ENCODE peak calls at places on chromosomes 16 and 17, in eight cellular contexts. One of them, this sample, is unnamed.

GRCh38 chr17:39754958-39755549 is 17.3 kb downstream of the GRB7 start:
- DNase-seq in prostate gland: no peak
- DNase-seq in A673: no peak
- DNase-seq in fibroblast of lung: no peak
- DNase-seq in breast epithelium: no peak
- DNase-seq in lung: no peak
- DNase-seq in left ventricle myocardium inferior: no peak
- DNase-seq in adrenal gland: peak; percentile 37
- DNase-seq in this sample: peak; percentile 81

GRCh38 chr16:49492090-49492801 is 118.6 kb downstream of the C16orf78 start:
- DNase-seq in left ventricle myocardium inferior: peak; percentile 32
- DNase-seq in fibroblast of lung: no peak
- DNase-seq in breast epithelium: no peak
- DNase-seq in prostate gland: peak; percentile 27
- DNase-seq in A673: peak; percentile 49
- DNase-seq in adrenal gland: peak; percentile 52
- DNase-seq in lung: no peak
- DNase-seq in this sample: peak; percentile 97

GRCh38 chr16:14560523-14560922 is 69.5 kb downstream of the PARN start:
- DNase-seq in lung: no peak
- DNase-seq in fibroblast of lung: no peak
- DNase-seq in A673: no peak
- DNase-seq in breast epithelium: no peak
- DNase-seq in left ventricle myocardium inferior: no peak
- DNase-seq in prostate gland: peak; percentile 21
- DNase-seq in adrenal gland: no peak
- DNase-seq in this sample: no peak

GRCh38 chr17:5499790-5500189 is 13.4 kb downstream of the MIS12 start:
- DNase-seq in left ventricle myocardium inferior: no peak
- DNase-seq in lung: no peak
- DNase-seq in adrenal gland: no peak
- DNase-seq in breast epithelium: no peak
- DNase-seq in A673: peak; percentile 22
- DNase-seq in prostate gland: no peak
- DNase-seq in fibroblast of lung: no peak
- DNase-seq in this sample: peak; percentile 81

GRCh38 chr17:9768381-9768934 is 22.9 kb downstream of the DHRS7C start:
- DNase-seq in prostate gland: no peak
- DNase-seq in adrenal gland: no peak
- DNase-seq in lung: no peak
- DNase-seq in fibroblast of lung: peak; percentile 39
- DNase-seq in breast epithelium: no peak
- DNase-seq in A673: peak; percentile 72
- DNase-seq in left ventricle myocardium inferior: no peak
- DNase-seq in this sample: peak; percentile 73

GRCh38 chr16:10256855-10257641 is 74.8 kb upstream of the GRIN2A start:
- DNase-seq in fibroblast of lung: peak; percentile 3
- DNase-seq in lung: no peak
- DNase-seq in prostate gland: no peak
- DNase-seq in breast epithelium: peak; percentile 55
- DNase-seq in adrenal gland: peak; percentile 50
- DNase-seq in A673: peak; percentile 58
- DNase-seq in left ventricle myocardium inferior: no peak
- DNase-seq in this sample: peak; percentile 90

GRCh38 chr16:78099372-78100161 is at the start of gene WWOX:
- DNase-seq in lung: peak; percentile 97
- DNase-seq in breast epithelium: peak; percentile 97
- DNase-seq in adrenal gland: peak; percentile 97
- DNase-seq in fibroblast of lung: peak; percentile 99
- DNase-seq in prostate gland: peak; percentile 97
- DNase-seq in left ventricle myocardium inferior: peak; percentile 96
- DNase-seq in A673: peak; percentile 99
- DNase-seq in this sample: peak; percentile 99

GRCh38 chr17:72997559-72997958 is 94.9 kb downstream of the SLC39A11 start:
- DNase-seq in prostate gland: no peak
- DNase-seq in A673: no peak
- DNase-seq in lung: no peak
- DNase-seq in left ventricle myocardium inferior: no peak
- DNase-seq in breast epithelium: no peak
- DNase-seq in adrenal gland: no peak
- DNase-seq in fibroblast of lung: no peak
- DNase-seq in this sample: no peak

GRCh38 chr16:57372372-57373116 is at the start of gene CX3CL1:
- DNase-seq in left ventricle myocardium inferior: peak; percentile 60
- DNase-seq in A673: peak; percentile 61
- DNase-seq in adrenal gland: peak; percentile 54
- DNase-seq in prostate gland: peak; percentile 85
- DNase-seq in fibroblast of lung: no peak
- DNase-seq in breast epithelium: peak; percentile 82
- DNase-seq in lung: peak; percentile 53
- DNase-seq in this sample: peak; percentile 88

GRCh38 chr17:39757931-39758873 is 20.5 kb downstream of the GRB7 start:
- DNase-seq in left ventricle myocardium inferior: no peak
- DNase-seq in fibroblast of lung: no peak
- DNase-seq in lung: no peak
- DNase-seq in adrenal gland: no peak
- DNase-seq in A673: no peak
- DNase-seq in prostate gland: no peak
- DNase-seq in breast epithelium: no peak
- DNase-seq in this sample: peak; percentile 71

GRCh38 chr17:82101767-82102679 is 4.0 kb upstream of the FASN start:
- DNase-seq in A673: no peak
- DNase-seq in prostate gland: no peak
- DNase-seq in adrenal gland: peak; percentile 41
- DNase-seq in breast epithelium: no peak
- DNase-seq in lung: no peak
- DNase-seq in fibroblast of lung: no peak
- DNase-seq in left ventricle myocardium inferior: no peak
- DNase-seq in this sample: peak; percentile 77

GRCh38 chr17:10261098-10261497 is 62.7 kb upstream of the GAS7 start:
- DNase-seq in adrenal gland: no peak
- DNase-seq in lung: no peak
- DNase-seq in fibroblast of lung: no peak
- DNase-seq in prostate gland: no peak
- DNase-seq in A673: no peak
- DNase-seq in breast epithelium: no peak
- DNase-seq in left ventricle myocardium inferior: no peak
- DNase-seq in this sample: no peak

GRCh38 chr16:58032710-58033293 is 7.2 kb downstream of the MMP15 start:
- DNase-seq in adrenal gland: peak; percentile 67
- DNase-seq in lung: peak; percentile 60
- DNase-seq in A673: no peak
- DNase-seq in fibroblast of lung: no peak
- DNase-seq in left ventricle myocardium inferior: peak; percentile 62
- DNase-seq in breast epithelium: no peak
- DNase-seq in prostate gland: no peak
- DNase-seq in this sample: peak; percentile 91

GRCh38 chr17:14302421-14303099 is 1.7 kb downstream of the HS3ST3B1 start:
- DNase-seq in adrenal gland: peak; percentile 87
- DNase-seq in left ventricle myocardium inferior: peak; percentile 84
- DNase-seq in lung: peak; percentile 85
- DNase-seq in breast epithelium: peak; percentile 79
- DNase-seq in A673: peak; percentile 74
- DNase-seq in fibroblast of lung: peak; percentile 86
- DNase-seq in prostate gland: peak; percentile 75
- DNase-seq in this sample: peak; percentile 98

GRCh38 chr17:2335726-2336214 is 487 bp downstream of the TSR1 start:
- DNase-seq in A673: no peak
- DNase-seq in lung: no peak
- DNase-seq in fibroblast of lung: no peak
- DNase-seq in left ventricle myocardium inferior: no peak
- DNase-seq in adrenal gland: no peak
- DNase-seq in breast epithelium: no peak
- DNase-seq in prostate gland: no peak
- DNase-seq in this sample: peak; percentile 80

GRCh38 chr17:21283482-21284318 is 811 bp upstream of the MAP2K3 start:
- DNase-seq in prostate gland: no peak
- DNase-seq in breast epithelium: no peak
- DNase-seq in adrenal gland: peak; percentile 68
- DNase-seq in fibroblast of lung: peak; percentile 58
- DNase-seq in left ventricle myocardium inferior: no peak
- DNase-seq in lung: no peak
- DNase-seq in A673: no peak
- DNase-seq in this sample: peak; percentile 75

GRCh38 chr17:21284319-21285163 is at the start of gene MAP2K3:
- DNase-seq in left ventricle myocardium inferior: peak; percentile 99
- DNase-seq in fibroblast of lung: peak; percentile 98
- DNase-seq in adrenal gland: peak; percentile 100
- DNase-seq in prostate gland: peak; percentile 100
- DNase-seq in lung: peak; percentile 100
- DNase-seq in breast epithelium: peak; percentile 99
- DNase-seq in A673: peak; percentile 99
- DNase-seq in this sample: peak; percentile 99

GRCh38 chr17:21282231-21282630 is 2.3 kb upstream of the MAP2K3 start:
- DNase-seq in A673: peak; percentile 72
- DNase-seq in fibroblast of lung: peak; percentile 93
- DNase-seq in lung: no peak
- DNase-seq in left ventricle myocardium inferior: no peak
- DNase-seq in breast epithelium: no peak
- DNase-seq in prostate gland: no peak
- DNase-seq in adrenal gland: peak; percentile 86
- DNase-seq in this sample: peak; percentile 99

GRCh38 chr17:21285164-21286065 is 904 bp downstream of the MAP2K3 start:
- DNase-seq in fibroblast of lung: peak; percentile 38
- DNase-seq in left ventricle myocardium inferior: no peak
- DNase-seq in adrenal gland: peak; percentile 72
- DNase-seq in breast epithelium: no peak
- DNase-seq in lung: no peak
- DNase-seq in prostate gland: no peak
- DNase-seq in A673: peak; percentile 30
- DNase-seq in this sample: peak; percentile 81

DNA sequence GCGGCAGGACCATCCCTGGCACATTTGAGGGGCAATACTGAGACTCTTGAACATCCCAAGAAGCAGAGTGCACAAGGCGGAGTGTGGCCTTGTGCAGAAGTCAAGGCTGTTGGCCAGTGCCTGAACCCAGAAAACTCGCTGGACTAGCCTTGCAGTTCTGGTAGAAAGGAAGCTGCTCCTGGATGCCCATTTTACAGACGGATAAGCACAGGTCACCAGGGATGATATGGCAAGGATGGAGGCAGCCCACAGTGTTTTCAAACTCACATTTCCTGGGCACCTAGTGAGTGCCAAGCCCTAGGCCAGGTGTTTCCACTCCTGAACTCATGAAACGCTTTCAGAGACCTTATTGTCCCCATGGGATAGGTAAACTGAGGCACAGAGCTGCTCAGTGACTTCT is 1.7 kb upstream of the MAP2K3 start:
- DNase-seq in fibroblast of lung: no peak
- DNase-seq in lung: no peak
- DNase-seq in prostate gland: no peak
- DNase-seq in A673: no peak
- DNase-seq in left ventricle myocardium inferior: no peak
- DNase-seq in breast epithelium: no peak
- DNase-seq in adrenal gland: peak; percentile 25
- DNase-seq in this sample: peak; percentile 46
- H3K4me1 ChIP-seq in fibroblast of lung: peaks cover 34% of the 10 kb centered on the region
- H3K4me1 ChIP-seq in lung: peaks cover 7% of the 10 kb centered on the region
- H3K4me1 ChIP-seq in prostate gland: peaks cover 18% of the 10 kb centered on the region
- H3K4me1 ChIP-seq in A673: peaks cover 26% of the 10 kb centered on the region
- H3K4me1 ChIP-seq in left ventricle myocardium inferior: peaks cover 66% of the 10 kb centered on the region
- H3K4me1 ChIP-seq in breast epithelium: peaks cover 11% of the 10 kb centered on the region
- H3K4me1 ChIP-seq in adrenal gland: peaks cover 35% of the 10 kb centered on the region
- H3K4me1 ChIP-seq in this sample: peaks cover 36% of the 10 kb centered on the region

GRCh38 chr17:44795928-44796327 is 34.2 kb downstream of the GJC1 start:
- DNase-seq in lung: no peak
- DNase-seq in adrenal gland: no peak
- DNase-seq in left ventricle myocardium inferior: no peak
- DNase-seq in breast epithelium: no peak
- DNase-seq in A673: no peak
- DNase-seq in prostate gland: no peak
- DNase-seq in fibroblast of lung: no peak
- DNase-seq in this sample: no peak

GRCh38 chr17:44796731-44797130 is 33.4 kb downstream of the GJC1 start:
- DNase-seq in prostate gland: no peak
- DNase-seq in lung: no peak
- DNase-seq in adrenal gland: no peak
- DNase-seq in left ventricle myocardium inferior: no peak
- DNase-seq in A673: no peak
- DNase-seq in fibroblast of lung: no peak
- DNase-seq in breast epithelium: no peak
- DNase-seq in this sample: no peak

GRCh38 chr17:44793885-44794698 is 35.3 kb downstream of the ADAM11 start:
- DNase-seq in fibroblast of lung: no peak
- DNase-seq in adrenal gland: no peak
- DNase-seq in lung: no peak
- DNase-seq in left ventricle myocardium inferior: no peak
- DNase-seq in A673: no peak
- DNase-seq in prostate gland: no peak
- DNase-seq in breast epithelium: no peak
- DNase-seq in this sample: no peak

GRCh38 chr17:44794699-44795413 is 35.2 kb downstream of the GJC1 start:
- DNase-seq in adrenal gland: no peak
- DNase-seq in left ventricle myocardium inferior: no peak
- DNase-seq in breast epithelium: no peak
- DNase-seq in lung: no peak
- DNase-seq in prostate gland: no peak
- DNase-seq in A673: peak; percentile 68
- DNase-seq in fibroblast of lung: peak; percentile 86
- DNase-seq in this sample: peak; percentile 75

DNA sequence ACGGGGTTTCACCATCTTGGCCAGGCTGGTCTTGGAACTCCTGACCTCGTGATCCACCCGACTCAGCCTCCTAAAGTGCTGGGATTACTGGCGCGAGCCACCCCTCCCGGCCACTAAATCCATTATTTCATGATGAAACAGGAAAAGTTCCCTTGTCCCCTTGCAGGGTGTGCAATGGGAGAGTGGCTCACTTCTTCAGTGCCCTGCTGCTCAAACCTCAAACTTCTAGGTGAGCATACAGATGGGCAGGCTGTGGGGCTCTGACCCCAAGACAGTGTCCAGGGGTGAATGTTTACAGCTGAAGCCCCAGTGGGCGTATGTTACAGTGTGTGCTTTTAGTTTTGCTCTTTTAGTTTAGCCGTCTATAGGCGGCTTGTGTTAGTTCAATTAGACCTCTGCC is 34.7 kb downstream of the GJC1 start:
- DNase-seq in breast epithelium: no peak
- DNase-seq in A673: no peak
- DNase-seq in prostate gland: no peak
- DNase-seq in adrenal gland: no peak
- DNase-seq in lung: no peak
- DNase-seq in fibroblast of lung: no peak
- DNase-seq in left ventricle myocardium inferior: no peak
- DNase-seq in this sample: no peak
- H3K4me3 ChIP-seq in breast epithelium: no peak overlapping the region
- H3K4me3 ChIP-seq in A673: no peak overlapping the region
- H3K4me3 ChIP-seq in prostate gland: no peak overlapping the region
- H3K4me3 ChIP-seq in adrenal gland: no peak overlapping the region
- H3K4me3 ChIP-seq in lung: no peak overlapping the region
- H3K4me3 ChIP-seq in fibroblast of lung: no peak overlapping the region
- H3K4me3 ChIP-seq in left ventricle myocardium inferior: peak overlapping the region; percentile 43
- H3K4me3 ChIP-seq in this sample: no peak overlapping the region

GRCh38 chr17:50220811-50221210 is 19.4 kb upstream of the COL1A1 start:
- DNase-seq in prostate gland: no peak
- DNase-seq in A673: no peak
- DNase-seq in breast epithelium: no peak
- DNase-seq in adrenal gland: no peak
- DNase-seq in left ventricle myocardium inferior: no peak
- DNase-seq in lung: no peak
- DNase-seq in fibroblast of lung: no peak
- DNase-seq in this sample: peak; percentile 27
- H3K27ac ChIP-seq in prostate gland: no peak overlapping the region
- H3K27ac ChIP-seq in A673: no peak overlapping the region
- H3K27ac ChIP-seq in breast epithelium: peak overlapping the region; percentile 86
- H3K27ac ChIP-seq in adrenal gland: no peak overlapping the region
- H3K27ac ChIP-seq in left ventricle myocardium inferior: peak overlapping the region; percentile 77
- H3K27ac ChIP-seq in lung: peak overlapping the region; percentile 58
- H3K27ac ChIP-seq in fibroblast of lung: no peak overlapping the region
- H3K27ac ChIP-seq in this sample: peak overlapping the region; percentile 100

GRCh38 chr17:29763273-29763672 is 140.6 kb upstream of the CORO6 start:
- DNase-seq in breast epithelium: no peak
- DNase-seq in A673: peak; percentile 60
- DNase-seq in adrenal gland: no peak
- DNase-seq in left ventricle myocardium inferior: no peak
- DNase-seq in fibroblast of lung: no peak
- DNase-seq in prostate gland: no peak
- DNase-seq in lung: no peak
- DNase-seq in this sample: no peak
- H3K4me1 ChIP-seq in breast epithelium: peaks cover 3% of the 10 kb centered on the region
- H3K4me1 ChIP-seq in A673: peaks cover 59% of the 10 kb centered on the region
- H3K4me1 ChIP-seq in adrenal gland: peaks cover 13% of the 10 kb centered on the region
- H3K4me1 ChIP-seq in left ventricle myocardium inferior: peaks cover 28% of the 10 kb centered on the region
- H3K4me1 ChIP-seq in fibroblast of lung: no peaks in the 10 kb centered on the region
- H3K4me1 ChIP-seq in prostate gland: no peaks in the 10 kb centered on the region
- H3K4me1 ChIP-seq in lung: peaks cover 3% of the 10 kb centered on the region
- H3K4me1 ChIP-seq in this sample: peaks cover 6% of the 10 kb centered on the region